ENCODE peak calls at places on chromosomes 2 and 18, in ten cellular contexts. Q is AG04450; H is choroid plexus epithelial cell; L is BJ; X is heart right ventricle; G is CD8-positive, alpha-beta T cell; R is Calu3; N is adrenal gland; M is cardiac muscle cell; V is B cell. T is an unnamed sample.

GRCh38 chr2:233414273-233414654 is 60.0 kb downstream of the DGKD start:
- DNase-seq in R (peak; percentile 55), N (no peak), Q (no peak), H (no peak), X (no peak), V (no peak), L (no peak), M (no peak), G (no peak), T (no peak)

GRCh38 chr2:903223-903900 is 47.3 kb upstream of the SNTG2 start:
- DNase-seq in X (no peak), Q (no peak), V (no peak), G (no peak), N (no peak), H (peak; percentile 11), L (no peak), M (no peak), R (no peak), T (no peak)

GRCh38 chr2:200786826-200787225 is 24.9 kb upstream of the BZW1 start:
- DNase-seq in M (no peak), N (no peak), Q (peak; percentile 27), X (no peak), L (peak; percentile 36), G (no peak), V (no peak), R (peak; percentile 66), H (peak; percentile 94), T (no peak)

GRCh38 chr2:238269741-238270140 is 18.7 kb downstream of the PER2 start:
- DNase-seq in R (no peak), X (no peak), V (no peak), Q (no peak), G (no peak), M (no peak), L (no peak), H (no peak), N (no peak), T (no peak)

GRCh38 chr2:173817582-173817981 is 147.6 kb downstream of the SP3 start:
- DNase-seq in H (no peak), Q (no peak), V (no peak), R (no peak), M (no peak), L (no peak), N (no peak), X (no peak), G (no peak), T (no peak)

GRCh38 chr2:21333694-21334093 is 209.9 kb downstream of the TDRD15 start:
- DNase-seq in L (no peak), V (no peak), X (no peak), Q (no peak), H (no peak), M (no peak), N (no peak), G (no peak), R (no peak), T (no peak)

GRCh38 chr2:233092446-233093438 is 32.6 kb downstream of the INPP5D start:
- DNase-seq in H (no peak), V (peak; percentile 39), Q (no peak), N (no peak), M (no peak), X (no peak), L (no peak), G (no peak), R (no peak), T (no peak)

GRCh38 chr2:189163889-189164288 is 15.7 kb downstream of the COL5A2 start:
- DNase-seq in G (no peak), H (peak; percentile 87), X (no peak), N (no peak), R (no peak), V (no peak), L (peak; percentile 84), M (peak; percentile 59), Q (no peak), T (no peak)

GRCh38 chr2:135124924-135125886 is 73.1 kb downstream of the RAB3GAP1 start:
- DNase-seq in Q (no peak), H (peak; percentile 32), N (no peak), R (no peak), G (no peak), V (no peak), L (no peak), M (no peak), X (no peak), T (no peak)

GRCh38 chr2:112155331-112156151 is 17.4 kb downstream of the FBLN7 start:
- DNase-seq in M (no peak), V (no peak), L (no peak), X (no peak), Q (no peak), R (no peak), N (no peak), H (no peak), G (peak; percentile 30), T (no peak)

GRCh38 chr2:38692636-38693318 is 26.9 kb downstream of the GALM start:
- DNase-seq in X (no peak), M (no peak), Q (no peak), N (peak; percentile 66), R (peak; percentile 13), V (no peak), G (no peak), L (no peak), H (no peak), T (no peak)

DNA sequence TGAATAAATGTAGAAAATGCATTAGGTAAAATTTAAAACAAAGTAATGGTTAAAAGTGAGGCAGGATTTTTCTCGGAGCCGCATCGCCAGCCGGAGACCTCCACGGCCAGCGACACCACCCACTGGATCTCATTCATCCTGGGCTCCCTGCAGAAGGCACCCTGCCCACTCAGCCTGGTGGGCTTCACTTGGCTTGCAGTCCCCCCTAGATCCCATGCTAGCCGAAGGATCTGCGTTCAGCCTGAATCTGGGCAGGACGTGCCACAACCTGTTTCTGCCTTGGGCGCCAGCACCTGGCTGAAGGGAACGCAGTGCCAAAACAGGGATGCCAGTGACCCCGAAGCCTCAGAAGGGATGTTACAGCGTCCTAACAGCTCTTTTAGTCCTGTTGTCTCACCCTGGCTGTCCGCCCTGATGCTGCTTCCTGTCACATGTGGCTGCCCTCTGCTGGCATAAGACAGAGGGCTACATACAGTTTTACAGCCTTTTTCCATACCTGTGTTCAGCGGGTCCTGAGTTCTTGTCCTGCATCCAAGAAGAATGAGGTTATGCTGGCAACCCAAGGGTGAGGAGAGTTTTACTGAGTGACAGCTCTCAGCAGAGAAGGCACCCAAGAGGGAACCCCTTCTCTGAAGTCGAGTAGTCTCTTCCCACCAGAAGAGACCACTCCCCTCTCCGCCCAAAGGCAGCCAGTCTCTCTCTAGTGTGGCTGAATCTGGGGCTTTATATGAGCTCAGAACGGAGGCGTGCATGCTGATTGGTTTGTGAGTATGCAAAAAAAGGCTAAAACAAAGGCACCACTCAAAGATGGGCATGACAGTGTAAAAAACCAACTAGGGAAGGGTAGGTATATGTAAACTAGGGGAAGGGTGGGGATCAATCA is 173.1 kb upstream of the GYPC start:
- DNase-seq in M (no peak), L (no peak), G (no peak), V (no peak), R (no peak), Q (no peak), X (no peak), H (no peak), N (no peak), T (no peak)
- TF ChIP-seq CTCF in M (no peak), L (no peak), G (no peak), V (no peak), R (no peak), Q (no peak), X (no peak), H (no peak), N (no peak), T (no peak)

DNA sequence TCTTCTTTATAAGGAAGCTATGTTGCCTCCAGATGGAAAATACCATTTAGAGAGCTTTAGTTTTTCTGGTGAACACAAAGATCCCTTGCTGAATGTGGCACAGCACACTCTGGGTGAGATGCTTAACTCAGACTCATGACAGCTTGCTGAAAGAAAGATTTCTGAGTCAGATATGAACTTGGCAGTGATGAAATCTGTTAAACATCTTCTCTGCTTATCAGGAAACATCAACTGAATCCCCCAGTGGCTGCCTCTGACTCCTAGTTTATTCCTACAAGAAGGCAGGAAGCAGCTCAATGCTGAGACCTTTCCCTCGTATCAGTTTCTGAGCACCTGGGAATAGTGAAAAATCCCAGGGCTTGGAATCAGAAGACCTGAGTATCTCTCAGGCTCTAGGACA is 162.7 kb downstream of the OSR1 start:
- DNase-seq in G (no peak), R (no peak), H (peak; percentile 61), L (no peak), X (no peak), N (no peak), M (no peak), V (no peak), Q (no peak), T (no peak)
- TF ChIP-seq CTCF in G (no peak), R (no peak), H (no peak), L (no peak), X (no peak), N (no peak), M (no peak), V (no peak), Q (no peak), T (no peak)

GRCh38 chr18:26840965-26841364 is 24.5 kb downstream of the AQP4 start:
- DNase-seq in V (no peak), H (no peak), R (no peak), M (no peak), G (no peak), Q (no peak), N (no peak), X (no peak), L (no peak), T (no peak)
- TF ChIP-seq CTCF in V (no peak), H (no peak), R (no peak), M (no peak), G (no peak), Q (no peak), N (no peak), X (no peak), L (no peak), T (no peak)

GRCh38 chr2:235514627-235515363 is 21.0 kb downstream of the AGAP1 start:
- DNase-seq in H (no peak), R (peak; percentile 40), V (no peak), X (no peak), G (no peak), L (no peak), M (no peak), N (no peak), Q (no peak), T (no peak)

GRCh38 chr2:235511187-235511661 is 17.4 kb downstream of the AGAP1 start:
- DNase-seq in H (peak; percentile 68), Q (peak; percentile 48), V (no peak), R (peak; percentile 70), X (no peak), L (no peak), N (no peak), G (no peak), M (peak; percentile 25), T (no peak)

GRCh38 chr2:235511751-235512698 is 18.2 kb downstream of the AGAP1 start:
- DNase-seq in Q (no peak), G (no peak), X (no peak), V (peak; percentile 13), N (no peak), L (no peak), M (no peak), H (no peak), R (no peak), T (no peak)

GRCh38 chr2:235513984-235514626 is 20.3 kb downstream of the AGAP1 start:
- DNase-seq in H (no peak), G (no peak), N (no peak), R (no peak), Q (no peak), X (no peak), V (no peak), L (no peak), M (no peak), T (no peak)

DNA sequence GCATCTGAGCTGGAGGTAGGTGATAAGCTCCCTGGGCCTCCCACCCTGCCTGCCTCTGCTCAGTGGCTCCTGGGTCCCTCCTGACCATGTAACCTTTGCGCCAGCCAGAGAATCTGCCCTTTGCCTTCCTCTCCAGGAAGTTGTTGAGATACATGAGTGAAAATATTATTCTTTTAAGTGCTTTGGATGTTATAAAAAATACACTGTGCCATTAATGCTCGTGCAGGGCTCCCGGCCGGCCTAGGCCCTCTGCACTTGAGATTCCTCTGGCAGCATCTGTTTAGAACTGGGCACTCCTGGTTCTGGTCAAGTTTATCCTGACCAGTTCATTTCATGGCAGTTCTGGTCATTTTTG is 18.8 kb downstream of the AGAP1 start:
- DNase-seq in X (no peak), L (no peak), N (no peak), H (no peak), G (no peak), M (no peak), Q (no peak), R (no peak), V (peak; percentile 37), T (no peak)
- TF ChIP-seq CTCF in X (no peak), L (no peak), N (no peak), H (no peak), G (no peak), M (no peak), Q (no peak), R (no peak), V (no peak), T (no peak)